ENCODE peak calls at places on chromosomes 3 and 15, in nine cellular contexts. One of them, this sample, is unnamed.

GRCh38 chr15:55698653-55699052 is 44.3 kb downstream of the PRTG start:
- DNase-seq in PC-9: no peak
- DNase-seq in bronchial epithelial cell: no peak
- DNase-seq in stomach: no peak
- DNase-seq in pancreas: no peak
- DNase-seq in heart right ventricle: no peak
- DNase-seq in BE2C: no peak
- DNase-seq in CD8-positive, alpha-beta memory T cell: no peak
- DNase-seq in transverse colon: no peak
- DNase-seq in this sample: no peak

GRCh38 chr3:60919296-60919695 is 332.0 kb downstream of the FHIT start:
- DNase-seq in PC-9: no peak
- DNase-seq in bronchial epithelial cell: peak; percentile 59
- DNase-seq in stomach: no peak
- DNase-seq in pancreas: no peak
- DNase-seq in heart right ventricle: no peak
- DNase-seq in BE2C: no peak
- DNase-seq in CD8-positive, alpha-beta memory T cell: no peak
- DNase-seq in transverse colon: no peak
- DNase-seq in this sample: no peak

GRCh38 chr3:50666801-50667200 is 7.9 kb upstream of the DOCK3 start:
- DNase-seq in PC-9: no peak
- DNase-seq in bronchial epithelial cell: no peak
- DNase-seq in stomach: no peak
- DNase-seq in pancreas: no peak
- DNase-seq in heart right ventricle: no peak
- DNase-seq in BE2C: no peak
- DNase-seq in CD8-positive, alpha-beta memory T cell: no peak
- DNase-seq in transverse colon: no peak
- DNase-seq in this sample: no peak

GRCh38 chr3:85172001-85172400 is 213.2 kb downstream of the CADM2 start:
- DNase-seq in PC-9: no peak
- DNase-seq in bronchial epithelial cell: no peak
- DNase-seq in stomach: no peak
- DNase-seq in pancreas: no peak
- DNase-seq in heart right ventricle: no peak
- DNase-seq in BE2C: no peak
- DNase-seq in CD8-positive, alpha-beta memory T cell: no peak
- DNase-seq in transverse colon: no peak
- DNase-seq in this sample: no peak

GRCh38 chr15:80596521-80596976 is 98.6 kb upstream of the ABHD17C start:
- DNase-seq in PC-9: peak; percentile 95
- DNase-seq in bronchial epithelial cell: peak; percentile 81
- DNase-seq in stomach: peak; percentile 49
- DNase-seq in pancreas: no peak
- DNase-seq in heart right ventricle: no peak
- DNase-seq in BE2C: no peak
- DNase-seq in CD8-positive, alpha-beta memory T cell: no peak
- DNase-seq in transverse colon: peak; percentile 33
- DNase-seq in this sample: no peak

GRCh38 chr15:96264351-96264798 is 66.1 kb upstream of the NR2F2 start:
- DNase-seq in PC-9: peak; percentile 90
- DNase-seq in bronchial epithelial cell: peak; percentile 95
- DNase-seq in stomach: peak; percentile 62
- DNase-seq in pancreas: no peak
- DNase-seq in heart right ventricle: no peak
- DNase-seq in BE2C: no peak
- DNase-seq in CD8-positive, alpha-beta memory T cell: no peak
- DNase-seq in transverse colon: no peak
- DNase-seq in this sample: no peak

GRCh38 chr3:149042766-149043386 is 43.5 kb downstream of the HLTF start:
- DNase-seq in PC-9: no peak
- DNase-seq in bronchial epithelial cell: peak; percentile 69
- DNase-seq in stomach: no peak
- DNase-seq in pancreas: no peak
- DNase-seq in heart right ventricle: no peak
- DNase-seq in BE2C: no peak
- DNase-seq in CD8-positive, alpha-beta memory T cell: no peak
- DNase-seq in transverse colon: no peak
- DNase-seq in this sample: no peak

GRCh38 chr15:41698779-41699178 is 38.6 kb downstream of the MGA start:
- DNase-seq in PC-9: no peak
- DNase-seq in bronchial epithelial cell: no peak
- DNase-seq in stomach: no peak
- DNase-seq in pancreas: no peak
- DNase-seq in heart right ventricle: no peak
- DNase-seq in BE2C: no peak
- DNase-seq in CD8-positive, alpha-beta memory T cell: no peak
- DNase-seq in transverse colon: no peak
- DNase-seq in this sample: no peak

GRCh38 chr15:100311099-100311751 is 30.6 kb downstream of the ADAMTS17 start:
- DNase-seq in PC-9: no peak
- DNase-seq in bronchial epithelial cell: no peak
- DNase-seq in stomach: no peak
- DNase-seq in pancreas: no peak
- DNase-seq in heart right ventricle: peak; percentile 27
- DNase-seq in BE2C: no peak
- DNase-seq in CD8-positive, alpha-beta memory T cell: no peak
- DNase-seq in transverse colon: no peak
- DNase-seq in this sample: no peak

GRCh38 chr15:60399931-60400330 is 2.1 kb upstream of the ANXA2 start:
- DNase-seq in PC-9: peak; percentile 80
- DNase-seq in bronchial epithelial cell: peak; percentile 71
- DNase-seq in stomach: no peak
- DNase-seq in pancreas: no peak
- DNase-seq in heart right ventricle: no peak
- DNase-seq in BE2C: no peak
- DNase-seq in CD8-positive, alpha-beta memory T cell: no peak
- DNase-seq in transverse colon: no peak
- DNase-seq in this sample: no peak

GRCh38 chr3:4332574-4332973 is 29.4 kb downstream of the SETMAR start:
- DNase-seq in PC-9: no peak
- DNase-seq in bronchial epithelial cell: no peak
- DNase-seq in stomach: no peak
- DNase-seq in pancreas: no peak
- DNase-seq in heart right ventricle: no peak
- DNase-seq in BE2C: no peak
- DNase-seq in CD8-positive, alpha-beta memory T cell: no peak
- DNase-seq in transverse colon: no peak
- DNase-seq in this sample: no peak

GRCh38 chr15:77464129-77464865 is 43.6 kb downstream of the HMG20A start:
- DNase-seq in PC-9: no peak
- DNase-seq in bronchial epithelial cell: no peak
- DNase-seq in stomach: no peak
- DNase-seq in pancreas: no peak
- DNase-seq in heart right ventricle: no peak
- DNase-seq in BE2C: no peak
- DNase-seq in CD8-positive, alpha-beta memory T cell: no peak
- DNase-seq in transverse colon: no peak
- DNase-seq in this sample: no peak

GRCh38 chr3:112056451-112056929 is 22.0 kb downstream of the TMPRSS7 start:
- DNase-seq in PC-9: no peak
- DNase-seq in bronchial epithelial cell: peak; percentile 92
- DNase-seq in stomach: peak; percentile 50
- DNase-seq in pancreas: no peak
- DNase-seq in heart right ventricle: no peak
- DNase-seq in BE2C: no peak
- DNase-seq in CD8-positive, alpha-beta memory T cell: no peak
- DNase-seq in transverse colon: no peak
- DNase-seq in this sample: no peak

GRCh38 chr15:28191832-28192231 is 92.7 kb upstream of the OCA2 start:
- DNase-seq in PC-9: no peak
- DNase-seq in bronchial epithelial cell: no peak
- DNase-seq in stomach: peak; percentile 27
- DNase-seq in pancreas: no peak
- DNase-seq in heart right ventricle: peak; percentile 39
- DNase-seq in BE2C: peak; percentile 89
- DNase-seq in CD8-positive, alpha-beta memory T cell: no peak
- DNase-seq in transverse colon: peak; percentile 17
- DNase-seq in this sample: no peak

GRCh38 chr15:59904450-59904979 is 99.6 kb upstream of the FOXB1 start:
- DNase-seq in PC-9: no peak
- DNase-seq in bronchial epithelial cell: no peak
- DNase-seq in stomach: no peak
- DNase-seq in pancreas: no peak
- DNase-seq in heart right ventricle: no peak
- DNase-seq in BE2C: no peak
- DNase-seq in CD8-positive, alpha-beta memory T cell: no peak
- DNase-seq in transverse colon: no peak
- DNase-seq in this sample: no peak

GRCh38 chr15:55917881-55918296 is 75.5 kb downstream of the NEDD4 start:
- DNase-seq in PC-9: peak; percentile 84
- DNase-seq in bronchial epithelial cell: peak; percentile 90
- DNase-seq in stomach: peak; percentile 52
- DNase-seq in pancreas: no peak
- DNase-seq in heart right ventricle: peak; percentile 13
- DNase-seq in BE2C: peak; percentile 39
- DNase-seq in CD8-positive, alpha-beta memory T cell: no peak
- DNase-seq in transverse colon: peak; percentile 13
- DNase-seq in this sample: no peak

GRCh38 chr3:46947981-46948791 is 28.4 kb downstream of the CCDC12 start:
- DNase-seq in PC-9: peak; percentile 95
- DNase-seq in bronchial epithelial cell: peak; percentile 97
- DNase-seq in stomach: peak; percentile 87
- DNase-seq in pancreas: no peak
- DNase-seq in heart right ventricle: peak; percentile 62
- DNase-seq in BE2C: peak; percentile 17
- DNase-seq in CD8-positive, alpha-beta memory T cell: peak; percentile 26
- DNase-seq in transverse colon: peak; percentile 86
- DNase-seq in this sample: no peak

GRCh38 chr3:47782538-47783308 is 1.0 kb upstream of the SMARCC1 start:
- DNase-seq in PC-9: no peak
- DNase-seq in bronchial epithelial cell: no peak
- DNase-seq in stomach: no peak
- DNase-seq in pancreas: no peak
- DNase-seq in heart right ventricle: no peak
- DNase-seq in BE2C: no peak
- DNase-seq in CD8-positive, alpha-beta memory T cell: no peak
- DNase-seq in transverse colon: no peak
- DNase-seq in this sample: no peak

GRCh38 chr3:65811050-65811766 is 227.5 kb downstream of the MAGI1 start:
- DNase-seq in PC-9: no peak
- DNase-seq in bronchial epithelial cell: no peak
- DNase-seq in stomach: no peak
- DNase-seq in pancreas: no peak
- DNase-seq in heart right ventricle: peak; percentile 51
- DNase-seq in BE2C: no peak
- DNase-seq in CD8-positive, alpha-beta memory T cell: no peak
- DNase-seq in transverse colon: no peak
- DNase-seq in this sample: no peak

GRCh38 chr15:92809880-92810361 is 90.2 kb upstream of the CHD2 start:
- DNase-seq in PC-9: no peak
- DNase-seq in bronchial epithelial cell: no peak
- DNase-seq in stomach: no peak
- DNase-seq in pancreas: no peak
- DNase-seq in heart right ventricle: peak; percentile 46
- DNase-seq in BE2C: peak; percentile 34
- DNase-seq in CD8-positive, alpha-beta memory T cell: peak; percentile 43
- DNase-seq in transverse colon: peak; percentile 68
- DNase-seq in this sample: no peak

GRCh38 chr3:147385059-147386012 is 21.0 kb downstream of the ZIC4 start:
- DNase-seq in PC-9: no peak
- DNase-seq in bronchial epithelial cell: no peak
- DNase-seq in stomach: no peak
- DNase-seq in pancreas: no peak
- DNase-seq in heart right ventricle: no peak
- DNase-seq in BE2C: no peak
- DNase-seq in CD8-positive, alpha-beta memory T cell: no peak
- DNase-seq in transverse colon: no peak
- DNase-seq in this sample: no peak
- H3K27me3 ChIP-seq in PC-9: no peaks in the 10 kb centered on the region
- H3K27me3 ChIP-seq in bronchial epithelial cell: peaks cover 30% of the 10 kb centered on the region
- H3K27me3 ChIP-seq in stomach: peaks cover 42% of the 10 kb centered on the region
- H3K27me3 ChIP-seq in pancreas: peaks cover 20% of the 10 kb centered on the region
- H3K27me3 ChIP-seq in heart right ventricle: peaks cover 100% of the 10 kb centered on the region
- H3K27me3 ChIP-seq in BE2C: peaks cover 81% of the 10 kb centered on the region
- H3K27me3 ChIP-seq in CD8-positive, alpha-beta memory T cell: peaks cover 18% of the 10 kb centered on the region
- H3K27me3 ChIP-seq in transverse colon: peaks cover 100% of the 10 kb centered on the region
- H3K27me3 ChIP-seq in this sample: peaks cover 29% of the 10 kb centered on the region

DNA sequence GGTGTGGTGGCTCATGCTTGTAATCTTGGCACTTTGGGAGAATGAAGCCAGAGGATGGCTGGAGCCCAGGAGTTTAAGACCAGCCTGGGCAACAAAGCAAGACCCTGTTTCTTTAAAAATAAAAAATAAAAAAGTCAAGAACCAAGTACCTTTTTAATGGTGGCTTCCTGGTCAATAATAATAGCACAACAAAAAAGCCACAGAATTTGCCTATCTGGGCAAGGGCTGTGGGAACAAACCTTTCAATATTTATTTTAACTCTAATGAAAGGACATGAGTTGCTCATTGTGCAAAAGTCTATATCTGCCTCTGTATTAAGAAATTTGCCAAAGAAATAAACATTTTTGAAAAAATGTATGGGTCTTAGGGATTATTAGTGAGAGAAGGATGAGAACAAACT is 2.1 kb downstream of the ZNF609 start:
- DNase-seq in PC-9: no peak
- DNase-seq in bronchial epithelial cell: no peak
- DNase-seq in stomach: no peak
- DNase-seq in pancreas: no peak
- DNase-seq in heart right ventricle: no peak
- DNase-seq in BE2C: no peak
- DNase-seq in CD8-positive, alpha-beta memory T cell: no peak
- DNase-seq in transverse colon: no peak
- DNase-seq in this sample: no peak
- H3K4me3 ChIP-seq in PC-9: no peak overlapping the region
- H3K4me3 ChIP-seq in bronchial epithelial cell: no peak overlapping the region
- H3K4me3 ChIP-seq in stomach: no peak overlapping the region
- H3K4me3 ChIP-seq in pancreas: no peak overlapping the region
- H3K4me3 ChIP-seq in heart right ventricle: no peak overlapping the region
- H3K4me3 ChIP-seq in BE2C: no peak overlapping the region
- H3K4me3 ChIP-seq in CD8-positive, alpha-beta memory T cell: peak overlapping the region; percentile 62
- H3K4me3 ChIP-seq in transverse colon: no peak overlapping the region
- H3K4me3 ChIP-seq in this sample: no peak overlapping the region

GRCh38 chr3:128500556-128500955 is 7.6 kb upstream of the GATA2 start:
- DNase-seq in PC-9: no peak
- DNase-seq in bronchial epithelial cell: no peak
- DNase-seq in stomach: no peak
- DNase-seq in pancreas: no peak
- DNase-seq in heart right ventricle: no peak
- DNase-seq in BE2C: no peak
- DNase-seq in CD8-positive, alpha-beta memory T cell: no peak
- DNase-seq in transverse colon: no peak
- DNase-seq in this sample: no peak
- H3K27me3 ChIP-seq in PC-9: no peaks in the 10 kb centered on the region
- H3K27me3 ChIP-seq in bronchial epithelial cell: peaks cover 17% of the 10 kb centered on the region
- H3K27me3 ChIP-seq in stomach: peaks cover 19% of the 10 kb centered on the region
- H3K27me3 ChIP-seq in pancreas: no peaks in the 10 kb centered on the region
- H3K27me3 ChIP-seq in heart right ventricle: peaks cover 37% of the 10 kb centered on the region
- H3K27me3 ChIP-seq in BE2C: no peaks in the 10 kb centered on the region
- H3K27me3 ChIP-seq in CD8-positive, alpha-beta memory T cell: peaks cover 19% of the 10 kb centered on the region
- H3K27me3 ChIP-seq in transverse colon: peaks cover 89% of the 10 kb centered on the region
- H3K27me3 ChIP-seq in this sample: peaks cover 6% of the 10 kb centered on the region

DNA sequence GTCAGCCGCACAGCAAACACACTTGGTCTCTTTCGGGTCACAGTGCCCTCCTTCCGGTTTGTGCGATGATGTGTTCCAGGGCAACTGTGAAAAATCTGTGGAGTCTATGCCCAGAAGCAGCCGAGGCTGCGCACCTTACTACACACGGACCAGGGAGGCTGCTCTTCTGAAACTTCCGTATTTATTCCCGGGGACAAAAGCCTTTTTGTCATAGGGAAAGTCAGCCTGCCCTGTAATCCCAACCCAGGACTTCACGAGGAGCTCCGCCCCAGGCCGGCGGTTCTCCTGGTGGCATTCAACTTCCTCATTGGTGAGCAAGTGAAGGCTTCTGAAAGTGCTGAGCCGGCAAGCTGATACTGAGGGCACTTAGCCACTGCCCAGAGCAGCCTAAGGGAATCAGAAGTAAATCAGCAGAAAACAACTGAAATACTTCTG is 126.5 kb downstream of the FMN1 start:
- DNase-seq in PC-9: peak; percentile 83
- DNase-seq in bronchial epithelial cell: peak; percentile 44
- DNase-seq in stomach: peak; percentile 87
- DNase-seq in pancreas: peak; percentile 70
- DNase-seq in heart right ventricle: peak; percentile 34
- DNase-seq in BE2C: no peak
- DNase-seq in CD8-positive, alpha-beta memory T cell: peak; percentile 13
- DNase-seq in transverse colon: peak; percentile 89
- DNase-seq in this sample: peak; percentile 75
- H3K4me3 ChIP-seq in PC-9: peak overlapping the region; percentile 70
- H3K4me3 ChIP-seq in bronchial epithelial cell: peak overlapping the region; percentile 17
- H3K4me3 ChIP-seq in stomach: peak overlapping the region; percentile 31
- H3K4me3 ChIP-seq in pancreas: peak overlapping the region; percentile 32
- H3K4me3 ChIP-seq in heart right ventricle: peak overlapping the region; percentile 15
- H3K4me3 ChIP-seq in BE2C: no peak overlapping the region
- H3K4me3 ChIP-seq in CD8-positive, alpha-beta memory T cell: peak overlapping the region; percentile 39
- H3K4me3 ChIP-seq in transverse colon: no peak overlapping the region
- H3K4me3 ChIP-seq in this sample: peak overlapping the region; percentile 45